ENCODE peak calls at places on chromosomes 1 and 21, in six cellular contexts. U is epithelial cell of esophagus; A is SHP77 treated with DMSO at 0.1 percent for 48 hours; N is NCI-H1694 treated with DMSO at 0.1 percent for 48 hours; H is GM23338; Z is stimulated activated CD4-positive, alpha-beta T cell treated with anti-CD3 and anti-CD28 coated beads, Interleukin-4, amount 100 ng/mL, for 48 hours. R is an unnamed sample.

GRCh38 chr1:65232402-65233122 is 76.8 kb upstream of the DNAJC6 start:
- DNase-seq in U (no peak), A (no peak), N (no peak), H (no peak), Z (no peak), R (no peak)

GRCh38 chr1:183385746-183386145 is 32.4 kb downstream of the NMNAT2 start:
- DNase-seq in U (peak), A (no peak), N (no peak), H (no peak), Z (no peak), R (no peak)

GRCh38 chr1:14113271-14113670 is 413.3 kb downstream of the PRDM2 start:
- DNase-seq in U (no peak), A (no peak), N (no peak), H (no peak), Z (no peak), R (no peak)

GRCh38 chr1:204623894-204624361 is 61.6 kb downstream of the LRRN2 start:
- DNase-seq in U (no peak), A (peak), N (peak), H (peak), Z (no peak), R (peak)

GRCh38 chr1:52852854-52853253 is 10.3 kb downstream of the ZYG11A start:
- DNase-seq in U (no peak), A (no peak), N (no peak), H (no peak), Z (no peak), R (no peak)

GRCh38 chr1:182059936-182060335 is 1.6 kb downstream of the ZNF648 start:
- DNase-seq in U (no peak), A (no peak), N (no peak), H (no peak), Z (no peak), R (no peak)

GRCh38 chr21:21200103-21200938 is 202.1 kb downstream of the NCAM2 start:
- DNase-seq in U (peak), A (no peak), N (no peak), H (no peak), Z (no peak), R (peak)

GRCh38 chr21:41481191-41481590 is 26.8 kb downstream of the TMPRSS2 start:
- DNase-seq in U (peak), A (no peak), N (no peak), H (no peak), Z (no peak), R (no peak)

GRCh38 chr1:168939947-168940223 is 166.6 kb upstream of the ATP1B1 start:
- DNase-seq in U (no peak), A (no peak), N (no peak), H (no peak), Z (no peak), R (no peak)

GRCh38 chr1:19156676-19157075 is 53.4 kb downstream of the UBR4 start:
- DNase-seq in U (peak), A (no peak), N (no peak), H (no peak), Z (no peak), R (peak)

GRCh38 chr1:17745564-17745955 is 9.6 kb upstream of the ACTL8 start:
- DNase-seq in U (no peak), A (no peak), N (peak), H (no peak), Z (no peak), R (no peak)

GRCh38 chr1:183315987-183316758 is 102.0 kb downstream of the NMNAT2 start:
- DNase-seq in U (no peak), A (no peak), N (no peak), H (no peak), Z (no peak), R (peak)

GRCh38 chr21:21688877-21689276 is 690.7 kb downstream of the NCAM2 start:
- DNase-seq in U (no peak), A (peak), N (no peak), H (peak), Z (no peak), R (peak)

GRCh38 chr1:211738709-211739301 is 63.4 kb upstream of the NEK2 start:
- DNase-seq in U (peak), A (no peak), N (no peak), H (no peak), Z (no peak), R (no peak)

GRCh38 chr1:12143631-12144155 is 23.1 kb upstream of the TNFRSF1B start:
- DNase-seq in U (peak), A (no peak), N (no peak), H (no peak), Z (no peak), R (no peak)

GRCh38 chr1:31936278-31936965 is 1.7 kb downstream of the PTP4A2 start:
- DNase-seq in U (peak), A (no peak), N (no peak), H (no peak), Z (no peak), R (no peak)

GRCh38 chr1:223776075-223776814 is 63.9 kb downstream of the CAPN2 start:
- DNase-seq in U (peak), A (no peak), N (no peak), H (no peak), Z (peak), R (no peak)

GRCh38 chr21:32468567-32469175 is 56.2 kb downstream of the EVA1C start:
- DNase-seq in U (no peak), A (no peak), N (no peak), H (no peak), Z (no peak), R (no peak)

GRCh38 chr1:7387053-7387861 is 383.8 kb upstream of the VAMP3 start:
- DNase-seq in U (peak), A (no peak), N (no peak), H (no peak), Z (no peak), R (peak)

GRCh38 chr1:174682419-174683008 is 234.8 kb downstream of the GPR52 start:
- DNase-seq in U (no peak), A (no peak), N (no peak), H (no peak), Z (no peak), R (peak)

GRCh38 chr21:41668051-41668541 is 98.8 kb downstream of the RIPK4 start:
- DNase-seq in U (no peak), A (no peak), N (no peak), H (no peak), Z (no peak), R (no peak)

GRCh38 chr1:1923681-1924000 is 4.6 kb upstream of the TMEM52 start:
- DNase-seq in U (no peak), A (no peak), N (no peak), H (no peak), Z (no peak), R (no peak)

GRCh38 chr1:22257286-22258275 is 114.7 kb upstream of the WNT4 start:
- DNase-seq in U (no peak), A (no peak), N (no peak), H (no peak), Z (no peak), R (peak)

GRCh38 chr21:25507522-25507921 is 99.8 kb downstream of the MRPL39 start:
- DNase-seq in U (peak), A (peak), N (no peak), H (peak), Z (no peak), R (no peak)

GRCh38 chr21:31220567-31220966 is 123.5 kb downstream of the TIAM1 start:
- DNase-seq in U (peak), A (no peak), N (no peak), H (no peak), Z (no peak), R (no peak)

GRCh38 chr1:109761227-109762038 is 2.3 kb downstream of the EPS8L3 start:
- DNase-seq in U (no peak), A (no peak), N (no peak), H (no peak), Z (no peak), R (no peak)

GRCh38 chr1:53134961-53135734 is 7.3 kb downstream of the SLC1A7 start:
- DNase-seq in U (peak), A (peak), N (peak), H (no peak), Z (no peak), R (no peak)

GRCh38 chr1:14946011-14946359 is 207.6 kb upstream of the TMEM51 start:
- DNase-seq in U (no peak), A (no peak), N (no peak), H (no peak), Z (no peak), R (no peak)

GRCh38 chr21:30234643-30235042 is 18.7 kb upstream of the CLDN8 start:
- DNase-seq in U (peak), A (no peak), N (no peak), H (no peak), Z (no peak), R (no peak)

GRCh38 chr21:38498057-38498833 is at the start of gene ERG:
- DNase-seq in U (no peak), A (no peak), N (no peak), H (no peak), Z (no peak), R (no peak)

GRCh38 chr1:151624783-151625182 is 12.9 kb downstream of the SNX27 start:
- DNase-seq in U (no peak), A (no peak), N (no peak), H (no peak), Z (no peak), R (no peak)

GRCh38 chr1:62732327-62732726 is 44.1 kb upstream of the DOCK7 start:
- DNase-seq in U (no peak), A (no peak), N (no peak), H (no peak), Z (no peak), R (peak)

GRCh38 chr1:86933562-86934377 is 19.3 kb downstream of the HS2ST1 start:
- DNase-seq in U (no peak), A (no peak), N (no peak), H (peak), Z (no peak), R (peak)

GRCh38 chr1:12157366-12158231 is 9.2 kb upstream of the TNFRSF1B start:
- DNase-seq in U (peak), A (no peak), N (no peak), H (no peak), Z (no peak), R (no peak)

GRCh38 chr1:102627145-102627544 is 481.2 kb downstream of the COL11A1 start:
- DNase-seq in U (no peak), A (no peak), N (no peak), H (no peak), Z (no peak), R (no peak)